ENCODE peak calls at places on chromosomes 5 and 9, in ten cellular contexts. G is HTR-8/SVneo; X is renal cortical epithelial cell; P is RWPE2; J is skeletal muscle cell; H is EL; U is stimulated activated CD8-positive, alpha-beta memory T cell treated with anti-CD3 and anti-CD28 coated beads, Interleukin-15, amount 100 ng/mL, for 4 hours; T is NCI-H1105; A is activated CD4-positive, CD25-positive, alpha-beta regulatory T cell; Z is RWPE1. C is an unnamed sample.

GRCh38 chr9:113602126-113603119 is 138.9 kb downstream of the RGS3 start:
- DNase-seq in G (no peak), X (peak; percentile 68), P (no peak), J (no peak), H (peak; percentile 91), U (peak; percentile 34), T (peak; percentile 32), A (no peak), Z (peak; percentile 93), C (peak; percentile 88)

GRCh38 chr5:54861212-54861894 is 124.0 kb downstream of the ESM1 start:
- DNase-seq in G (no peak), X (peak; percentile 26), P (no peak), J (peak; percentile 31), H (peak; percentile 48), U (no peak), T (no peak), A (no peak), Z (no peak), C (no peak)

GRCh38 chr9:3677541-3677940 is 151.7 kb upstream of the RFX3 start:
- DNase-seq in G (no peak), X (no peak), P (no peak), J (no peak), H (no peak), U (no peak), T (no peak), A (no peak), Z (no peak), C (no peak)

GRCh38 chr9:124868511-124869465 is 6.9 kb downstream of the ARPC5L start:
- DNase-seq in G (peak; percentile 86), X (peak; percentile 45), P (peak; percentile 87), J (no peak), H (peak; percentile 86), U (peak; percentile 81), T (peak; percentile 71), A (peak; percentile 84), Z (peak; percentile 98), C (peak; percentile 86)

GRCh38 chr5:140338918-140339317 is 7.5 kb downstream of the HBEGF start:
- DNase-seq in G (no peak), X (no peak), P (no peak), J (no peak), H (no peak), U (no peak), T (no peak), A (no peak), Z (no peak), C (no peak)

GRCh38 chr5:123807177-123807900 is 295.4 kb downstream of the CSNK1G3 start:
- DNase-seq in G (no peak), X (peak; percentile 70), P (no peak), J (no peak), H (peak; percentile 18), U (no peak), T (no peak), A (no peak), Z (peak; percentile 17), C (no peak)

GRCh38 chr5:643811-644271 is 31.7 kb downstream of the CEP72 start:
- DNase-seq in G (no peak), X (no peak), P (no peak), J (peak; percentile 13), H (no peak), U (no peak), T (no peak), A (no peak), Z (no peak), C (no peak)

GRCh38 chr9:129225815-129226214 is 47.8 kb upstream of the IER5L start:
- DNase-seq in G (peak; percentile 90), X (no peak), P (peak; percentile 86), J (peak; percentile 60), H (peak; percentile 84), U (no peak), T (no peak), A (peak; percentile 15), Z (peak; percentile 78), C (peak; percentile 68)

GRCh38 chr5:33328842-33329241 is 111.9 kb upstream of the TARS1 start:
- DNase-seq in G (no peak), X (no peak), P (no peak), J (no peak), H (no peak), U (no peak), T (no peak), A (no peak), Z (no peak), C (no peak)

GRCh38 chr9:36584626-36585460 is 12.1 kb downstream of the MELK start:
- DNase-seq in G (peak; percentile 35), X (peak; percentile 69), P (no peak), J (no peak), H (peak; percentile 88), U (no peak), T (no peak), A (no peak), Z (peak; percentile 64), C (peak; percentile 54)

GRCh38 chr5:154995679-154996078 is 17.9 kb upstream of the KIF4B start:
- DNase-seq in G (no peak), X (no peak), P (no peak), J (no peak), H (no peak), U (no peak), T (no peak), A (no peak), Z (no peak), C (no peak)

GRCh38 chr5:117486879-117487391 is 912.3 kb upstream of the SEMA6A start:
- DNase-seq in G (no peak), X (no peak), P (no peak), J (no peak), H (peak; percentile 27), U (no peak), T (peak; percentile 24), A (no peak), Z (no peak), C (peak; percentile 10)

GRCh38 chr5:63961125-63961597 is 1.1 kb downstream of the HTR1A start:
- DNase-seq in G (no peak), X (no peak), P (no peak), J (no peak), H (no peak), U (no peak), T (no peak), A (no peak), Z (no peak), C (no peak)

GRCh38 chr9:37037137-37037743 is 3.2 kb upstream of the PAX5 start:
- DNase-seq in G (no peak), X (no peak), P (no peak), J (no peak), H (no peak), U (no peak), T (no peak), A (no peak), Z (no peak), C (no peak)

GRCh38 chr9:93960971-93961841 is 6.1 kb upstream of the BARX1 start:
- DNase-seq in G (no peak), X (no peak), P (no peak), J (no peak), H (no peak), U (no peak), T (no peak), A (no peak), Z (no peak), C (no peak)

GRCh38 chr9:113343732-113344231 is 3.7 kb upstream of the WDR31 start:
- DNase-seq in G (no peak), X (peak; percentile 59), P (no peak), J (peak; percentile 41), H (peak; percentile 25), U (no peak), T (peak; percentile 78), A (no peak), Z (no peak), C (no peak)

GRCh38 chr9:115042781-115043509 is 75.0 kb downstream of the TNC start:
- DNase-seq in G (no peak), X (peak; percentile 47), P (no peak), J (no peak), H (no peak), U (no peak), T (no peak), A (no peak), Z (no peak), C (no peak)

GRCh38 chr5:80620206-80620605 is 34.2 kb upstream of the MSH3 start:
- DNase-seq in G (no peak), X (peak; percentile 60), P (no peak), J (peak; percentile 1), H (peak; percentile 14), U (no peak), T (no peak), A (no peak), Z (peak; percentile 17), C (no peak)

GRCh38 chr5:169716287-169716686 is 79.2 kb downstream of the DOCK2 start:
- DNase-seq in G (no peak), X (peak; percentile 92), P (no peak), J (peak; percentile 49), H (peak; percentile 80), U (no peak), T (no peak), A (no peak), Z (no peak), C (peak; percentile 73)

GRCh38 chr5:169083394-169084018 is 217.4 kb downstream of the SLIT3 start:
- DNase-seq in G (no peak), X (no peak), P (no peak), J (no peak), H (no peak), U (no peak), T (no peak), A (no peak), Z (no peak), C (no peak)

GRCh38 chr9:6040077-6040476 is 24.7 kb upstream of the RANBP6 start:
- DNase-seq in G (no peak), X (no peak), P (no peak), J (no peak), H (no peak), U (no peak), T (no peak), A (no peak), Z (no peak), C (no peak)

GRCh38 chr9:84759300-84759750 is 89.8 kb downstream of the NTRK2 start:
- DNase-seq in G (no peak), X (peak; percentile 89), P (no peak), J (no peak), H (no peak), U (peak; percentile 10), T (no peak), A (no peak), Z (peak; percentile 26), C (peak; percentile 62)

GRCh38 chr5:164608507-164608906 is 1103.1 kb downstream of the MAT2B start:
- DNase-seq in G (no peak), X (no peak), P (no peak), J (no peak), H (no peak), U (no peak), T (no peak), A (no peak), Z (no peak), C (no peak)

GRCh38 chr5:78496373-78496772 is 136.0 kb downstream of the SCAMP1 start:
- DNase-seq in G (no peak), X (peak; percentile 68), P (no peak), J (no peak), H (peak; percentile 79), U (no peak), T (no peak), A (no peak), Z (no peak), C (peak; percentile 20)

GRCh38 chr5:151082976-151083651 is 2.3 kb upstream of the TNIP1 start:
- DNase-seq in G (no peak), X (peak; percentile 97), P (peak; percentile 95), J (no peak), H (peak; percentile 41), U (peak; percentile 55), T (no peak), A (peak; percentile 16), Z (peak; percentile 88), C (peak; percentile 95)

GRCh38 chr9:123266655-123267421 is 1.5 kb downstream of the STRBP start:
- DNase-seq in G (no peak), X (no peak), P (no peak), J (no peak), H (no peak), U (no peak), T (no peak), A (no peak), Z (no peak), C (no peak)

GRCh38 chr9:3541206-3541605 is 15.4 kb upstream of the RFX3 start:
- DNase-seq in G (no peak), X (no peak), P (no peak), J (no peak), H (no peak), U (no peak), T (no peak), A (no peak), Z (no peak), C (no peak)

GRCh38 chr9:7243838-7244237 is 486.1 kb downstream of the KDM4C start:
- DNase-seq in G (no peak), X (no peak), P (no peak), J (no peak), H (no peak), U (no peak), T (no peak), A (no peak), Z (no peak), C (no peak)